ENCODE peak calls at places on chromosomes 12 and 14, in ten cellular contexts. I is GM10248, A is aorta, V is NCI-H69, X is AG09319, C is endodermal cell, D is choroid plexus epithelial cell, H is T-helper 17 cell, F is neural crest cell, T is left kidney. K is an unnamed sample.

GRCh38 chr12:31714406-31715271 is 14.2 kb downstream of the AMN1 start:
- DNase-seq in T (no peak), F (no peak), H (no peak), X (no peak), V (no peak), D (no peak), C (no peak), I (no peak), A (no peak), K (no peak)

GRCh38 chr12:13609874-13610273 is 371.5 kb downstream of the GRIN2B start:
- DNase-seq in X (no peak), C (peak), T (peak), A (no peak), H (no peak), D (no peak), F (no peak), V (peak), I (no peak), K (no peak)

GRCh38 chr12:65539062-65539461 is 260.6 kb downstream of the MSRB3 start:
- DNase-seq in X (no peak), H (no peak), V (no peak), C (no peak), I (no peak), D (no peak), A (no peak), T (no peak), F (no peak), K (no peak)

GRCh38 chr12:93785262-93786010 is 108.3 kb downstream of the CRADD start:
- DNase-seq in A (no peak), X (peak), D (peak), C (peak), H (no peak), I (no peak), V (peak), T (no peak), F (no peak), K (no peak)

GRCh38 chr12:49345048-49345839 is 1.4 kb upstream of the DNAJC22 start:
- DNase-seq in H (no peak), F (no peak), V (peak), X (no peak), C (peak), I (peak), D (no peak), A (no peak), T (peak), K (no peak)

GRCh38 chr12:127238061-127238460 is 1028.9 kb upstream of the TMEM132C start:
- DNase-seq in D (peak), T (no peak), X (no peak), A (no peak), I (no peak), H (no peak), V (no peak), F (no peak), C (no peak), K (no peak)

GRCh38 chr14:95346820-95347219 is 27.1 kb upstream of the CLMN start:
- DNase-seq in F (no peak), V (no peak), H (no peak), A (no peak), I (no peak), T (no peak), X (no peak), D (peak), C (peak), K (no peak)

GRCh38 chr14:20723458-20723857 is 22.2 kb upstream of the EDDM3A start:
- DNase-seq in H (no peak), X (no peak), T (peak), I (no peak), A (no peak), C (peak), F (no peak), D (no peak), V (no peak), K (no peak)

K was measured in lower lobe of right lung.